ENCODE peak calls at places on chromosomes 3 and 15, in seven cellular contexts. B is pancreas; V is astrocyte; Z is retinal pigment epithelial cell; E is left lung; I is CD8-positive, alpha-beta T cell; Y is lower leg skin. N is an unnamed sample.

GRCh38 chr3:46987485-46988401 is 8.3 kb downstream of the NBEAL2 start:
- DNase-seq in V (no peak), I (peak), B (no peak), Z (no peak), Y (no peak), E (peak), N (peak)

GRCh38 chr15:58445861-58446260 is 14.1 kb downstream of the LIPC start:
- DNase-seq in B (no peak), Y (no peak), V (no peak), I (no peak), Z (no peak), E (no peak), N (no peak)

GRCh38 chr3:23949784-23950183 is 4.7 kb downstream of the NR1D2 start:
- DNase-seq in Y (no peak), I (no peak), Z (no peak), V (no peak), E (no peak), B (no peak), N (no peak)

GRCh38 chr15:77851696-77852095 is 219.0 kb upstream of the LINGO1 start:
- DNase-seq in V (no peak), Z (no peak), E (no peak), Y (no peak), B (no peak), I (no peak), N (no peak)

GRCh38 chr3:14590594-14590993 is 50.5 kb upstream of the GRIP2 start:
- DNase-seq in V (no peak), Z (no peak), I (no peak), B (no peak), E (no peak), Y (no peak), N (no peak)

GRCh38 chr3:124200336-124200901 is 208.5 kb upstream of the ROPN1 start:
- DNase-seq in I (no peak), B (no peak), Y (no peak), Z (no peak), V (peak), E (no peak), N (no peak)

GRCh38 chr3:133191818-133192217 is 153.6 kb downstream of the TMEM108 start:
- DNase-seq in B (no peak), I (no peak), Z (no peak), Y (no peak), E (no peak), V (no peak), N (no peak)

GRCh38 chr15:73674587-73674986 is 9.6 kb upstream of the CD276 start:
- DNase-seq in Z (no peak), E (no peak), B (no peak), I (no peak), V (no peak), Y (no peak), N (no peak)

GRCh38 chr15:62075595-62076279 is 9.0 kb downstream of the C2CD4A start:
- DNase-seq in Y (peak), Z (no peak), V (peak), E (no peak), I (no peak), B (no peak), N (no peak)

GRCh38 chr15:60526127-60526616 is 47.2 kb upstream of the ICE2 start:
- DNase-seq in I (no peak), V (no peak), B (peak), E (no peak), Z (no peak), Y (peak), N (no peak)

GRCh38 chr15:60530168-60530567 is 51.2 kb upstream of the ICE2 start:
- DNase-seq in B (no peak), E (no peak), I (no peak), Z (no peak), V (no peak), Y (no peak), N (no peak)

GRCh38 chr15:60530653-60531052 is 51.7 kb upstream of the ICE2 start:
- DNase-seq in E (no peak), Y (no peak), V (no peak), Z (no peak), I (no peak), B (no peak), N (no peak)

GRCh38 chr15:60529332-60529731 is 50.4 kb upstream of the ICE2 start:
- DNase-seq in Y (no peak), E (no peak), Z (no peak), I (no peak), V (no peak), B (no peak), N (no peak)

DNA sequence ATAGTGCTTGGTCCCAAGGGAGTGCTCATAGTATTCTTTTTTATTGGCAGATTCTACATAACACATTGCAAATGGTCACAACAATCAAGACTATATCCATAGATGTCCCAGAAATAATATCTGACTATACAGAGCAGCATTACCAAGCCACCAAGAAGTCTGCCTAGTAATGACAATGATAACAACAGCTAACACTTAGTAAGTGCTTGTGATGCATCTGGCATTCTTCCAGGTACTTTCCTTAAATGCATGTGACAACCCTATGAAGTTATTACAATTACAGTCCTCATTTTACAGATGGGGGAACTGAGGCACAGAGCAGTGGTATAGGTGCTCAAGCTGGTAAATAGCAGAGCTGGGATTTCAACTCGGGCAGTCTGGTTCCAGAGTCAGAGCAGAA is 49.6 kb upstream of the ICE2 start:
- DNase-seq in B (no peak), Y (no peak), Z (no peak), I (no peak), E (no peak), V (peak), N (no peak)
- TF ChIP-seq CTCF in B (no peak), Y (no peak), Z (no peak), I (no peak), E (no peak), V (no peak), N (no peak)

DNA sequence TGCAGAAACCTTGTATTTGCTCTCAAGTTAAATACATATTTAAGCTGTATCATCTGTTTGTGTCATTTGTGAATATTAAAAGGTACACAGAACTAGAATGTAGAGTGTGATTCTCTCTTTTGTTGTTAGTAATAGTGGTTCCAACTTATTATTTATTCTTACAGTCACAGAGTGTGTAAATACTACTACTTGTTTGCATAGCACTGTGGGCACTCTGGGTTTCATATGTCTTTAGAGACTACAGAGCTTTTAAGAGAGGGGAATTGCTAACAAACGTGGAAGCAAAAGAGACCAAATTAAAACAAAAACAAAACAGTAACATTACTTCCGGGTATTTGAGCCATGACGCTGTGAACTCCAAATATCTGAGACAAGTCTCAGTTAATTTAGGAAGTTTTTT is 828.0 kb upstream of the DPPA4 start:
- DNase-seq in E (no peak), Y (no peak), B (no peak), Z (no peak), V (no peak), I (no peak), N (no peak)
- H3K4me3 ChIP-seq in E (no peak), Y (no peak), B (no peak), Z (no peak), V (no peak), I (no peak), N (no peak)

DNA sequence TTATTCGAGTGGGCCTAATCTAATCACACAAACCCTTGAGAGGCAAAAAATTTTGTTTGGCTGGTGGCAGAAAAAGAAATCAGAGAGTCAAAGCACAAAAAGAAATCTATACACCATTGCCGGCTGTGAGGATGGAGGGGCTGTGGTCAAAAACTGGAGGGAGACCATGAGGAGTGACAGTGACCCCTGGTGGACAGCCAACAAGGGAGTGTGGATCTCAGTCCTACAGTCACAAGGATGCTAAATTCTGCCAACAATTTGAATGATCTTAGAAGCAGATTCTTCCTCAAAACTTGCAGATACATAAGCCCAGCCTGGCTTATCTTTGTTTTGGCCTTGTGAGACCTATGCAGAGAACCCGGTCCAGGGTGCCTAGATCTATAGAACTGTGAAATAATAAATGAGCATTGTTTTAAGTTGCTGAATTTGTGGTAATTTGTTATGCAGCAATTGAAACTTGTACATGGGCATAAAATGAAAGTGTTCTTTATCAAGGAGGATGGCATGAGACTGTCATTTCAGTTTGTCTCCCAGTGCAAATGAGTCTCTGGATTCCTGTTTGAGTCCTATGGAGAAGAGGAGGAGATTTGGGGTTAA is 103.0 kb upstream of the ARHGEF26 start:
- DNase-seq in Z (no peak), V (no peak), E (no peak), B (no peak), I (peak), Y (no peak), N (peak)
- TF ChIP-seq CTCF in Z (peak), V (peak), E (peak), B (no peak), I (no peak), Y (no peak), N (peak)

GRCh38 chr15:49235446-49236207 is 65.6 kb downstream of the GALK2 start:
- DNase-seq in B (no peak), I (peak), E (no peak), Y (peak), Z (peak), V (peak), N (peak)
- H3K4me3 ChIP-seq in B (no peak), I (no peak), E (no peak), Y (no peak), Z (no peak), V (no peak), N (no peak)

GRCh38 chr3:146162561-146162960 is 1.6 kb upstream of the PLOD2 start:
- DNase-seq in Z (no peak), B (no peak), Y (no peak), E (no peak), I (no peak), V (no peak), N (no peak)

GRCh38 chr3:146164506-146164905 is 3.5 kb upstream of the PLOD2 start:
- DNase-seq in E (no peak), Y (no peak), Z (no peak), B (no peak), I (no peak), V (no peak), N (no peak)

GRCh38 chr3:146164951-146165350 is 4.0 kb upstream of the PLOD2 start:
- DNase-seq in I (no peak), V (no peak), E (no peak), Y (no peak), B (no peak), Z (no peak), N (no peak)

GRCh38 chr3:146164071-146164470 is 3.1 kb upstream of the PLOD2 start:
- DNase-seq in Z (no peak), E (no peak), I (no peak), Y (no peak), V (peak), B (no peak), N (no peak)

GRCh38 chr3:146163584-146163983 is 2.6 kb upstream of the PLOD2 start:
- DNase-seq in B (no peak), E (no peak), Y (no peak), I (no peak), Z (peak), V (peak), N (no peak)
- TF ChIP-seq CTCF in B (no peak), E (no peak), Y (no peak), I (no peak), Z (peak), V (peak), N (no peak)

GRCh38 chr15:67166280-67167009 is 88.0 kb downstream of the AAGAB start:
- DNase-seq in V (no peak), B (no peak), E (no peak), Y (no peak), Z (no peak), I (no peak), N (no peak)
- H3K4me3 ChIP-seq in V (peak), B (no peak), E (no peak), Y (no peak), Z (no peak), I (no peak), N (no peak)

GRCh38 chr15:25346371-25346770 is 92.5 kb downstream of the UBE3A start:
- DNase-seq in Y (no peak), B (no peak), Z (no peak), E (no peak), V (no peak), I (no peak), N (no peak)

GRCh38 chr15:25347707-25348106 is 91.1 kb downstream of the UBE3A start:
- DNase-seq in Y (no peak), V (no peak), I (no peak), Z (no peak), B (no peak), E (no peak), N (no peak)

GRCh38 chr15:25342629-25343028 is 96.2 kb downstream of the UBE3A start:
- DNase-seq in I (no peak), Y (no peak), Z (no peak), B (no peak), V (no peak), E (no peak), N (no peak)

GRCh38 chr15:25345943-25346342 is 92.9 kb downstream of the UBE3A start:
- DNase-seq in Z (peak), V (peak), I (no peak), Y (peak), B (no peak), E (peak), N (no peak)
- TF ChIP-seq CTCF in Z (peak), V (no peak), I (no peak), Y (no peak), B (no peak), E (no peak), N (no peak)

GRCh38 chr3:20040476-20041196 is 390 bp downstream of the KAT2B start:
- DNase-seq in E (peak), B (peak), I (peak), Y (peak), V (peak), Z (no peak), N (no peak)

GRCh38 chr3:20041197-20041780 is 1.0 kb downstream of the KAT2B start:
- DNase-seq in Z (no peak), I (peak), E (peak), V (peak), B (peak), Y (peak), N (no peak)

GRCh38 chr3:20042331-20042730 is 2.1 kb downstream of the KAT2B start:
- DNase-seq in Y (no peak), V (no peak), E (no peak), Z (no peak), I (no peak), B (no peak), N (no peak)

GRCh38 chr3:20043825-20044224 is 3.6 kb downstream of the KAT2B start:
- DNase-seq in I (no peak), Z (no peak), V (no peak), E (no peak), Y (no peak), B (no peak), N (no peak)

GRCh38 chr3:20043398-20043797 is 3.2 kb downstream of the KAT2B start:
- DNase-seq in B (peak), E (no peak), I (peak), Y (peak), V (no peak), Z (no peak), N (no peak)
- H3K4me3 ChIP-seq in B (no peak), E (peak), I (peak), Y (no peak), V (no peak), Z (no peak), N (peak)

GRCh38 chr3:184308744-184309143 is 5.7 kb upstream of the EIF4G1 start:
- DNase-seq in Z (no peak), I (no peak), Y (no peak), B (no peak), V (no peak), E (no peak), N (no peak)
- TF ChIP-seq CTCF in Z (no peak), I (no peak), Y (no peak), B (no peak), V (no peak), E (no peak), N (no peak)

GRCh38 chr15:69756440-69756839 is 303.8 kb downstream of the RPLP1 start:
- DNase-seq in Z (no peak), I (no peak), E (no peak), Y (no peak), V (no peak), B (no peak), N (no peak)
- H3K4me3 ChIP-seq in Z (no peak), I (no peak), E (no peak), Y (no peak), V (no peak), B (no peak), N (no peak)